ENCODE peak calls at places on chromosomes 6 and 20, in eight cellular contexts. T is uterus; H is CD8-positive, alpha-beta T cell; V is left ventricle myocardium inferior; B is fibroblast of lung; L is mammary epithelial cell; J is cardiac muscle cell; S is IMR-90. W is an unnamed sample. For H3K4me1, the result is how much of the 10 kb centered on the place peaks cover.

GRCh38 chr6:151440930-151441329 is 11.0 kb downstream of the RMND1 start:
- DNase-seq in T (no peak), H (no peak), V (no peak), B (peak), L (no peak), J (no peak), S (peak), W (no peak)

GRCh38 chr20:40657526-40657925 is 31.5 kb downstream of the MAFB start:
- DNase-seq in T (no peak), H (no peak), V (peak), B (no peak), L (no peak), J (no peak), S (no peak), W (no peak)

GRCh38 chr6:168061269-168062210 is 17.5 kb downstream of the FRMD1 start:
- DNase-seq in T (no peak), H (no peak), V (no peak), B (no peak), L (no peak), J (no peak), S (no peak), W (no peak)

GRCh38 chr20:6708010-6708409 is 59.5 kb upstream of the BMP2 start:
- DNase-seq in T (no peak), H (no peak), V (peak), B (peak), L (peak), J (no peak), S (peak), W (peak)

GRCh38 chr6:167404385-167405049 is 79.6 kb downstream of the TTLL2 start:
- DNase-seq in T (no peak), H (no peak), V (no peak), B (no peak), L (no peak), J (no peak), S (no peak), W (no peak)

GRCh38 chr20:50144362-50144761 is 9.2 kb downstream of the PEDS1 start:
- DNase-seq in T (peak), H (no peak), V (no peak), B (peak), L (peak), J (no peak), S (peak), W (peak)

GRCh38 chr6:42007753-42008528 is 42.4 kb upstream of the TAF8 start:
- DNase-seq in T (no peak), H (no peak), V (no peak), B (no peak), L (no peak), J (no peak), S (no peak), W (no peak)

GRCh38 chr6:109446541-109446940 is 6.0 kb downstream of the SMPD2 start:
- DNase-seq in T (no peak), H (no peak), V (no peak), B (no peak), L (no peak), J (no peak), S (no peak), W (no peak)

GRCh38 chr6:84161190-84161589 is 66.3 kb downstream of the CEP162 start:
- DNase-seq in T (no peak), H (no peak), V (no peak), B (no peak), L (no peak), J (no peak), S (no peak), W (no peak)

GRCh38 chr6:165657325-165657680 is 5.7 kb downstream of the PDE10A start:
- DNase-seq in T (no peak), H (no peak), V (no peak), B (no peak), L (no peak), J (no peak), S (no peak), W (no peak)

GRCh38 chr20:7665311-7665863 is 274.9 kb downstream of the HAO1 start:
- DNase-seq in T (no peak), H (no peak), V (no peak), B (peak), L (no peak), J (no peak), S (no peak), W (no peak)

GRCh38 chr20:38092260-38092857 is 58.8 kb downstream of the RPRD1B start:
- DNase-seq in T (no peak), H (no peak), V (no peak), B (no peak), L (no peak), J (no peak), S (no peak), W (no peak)

GRCh38 chr6:165662671-165663282 is at the start of gene PDE10A:
- DNase-seq in T (peak), H (no peak), V (peak), B (peak), L (peak), J (peak), S (peak), W (peak)

GRCh38 chr6:149921361-149921760 is 1.6 kb downstream of the RAET1G start:
- DNase-seq in T (no peak), H (no peak), V (no peak), B (no peak), L (no peak), J (no peak), S (no peak), W (no peak)

GRCh38 chr20:5024982-5025381 is 23.7 kb upstream of the SLC23A2 start:
- DNase-seq in T (no peak), H (no peak), V (no peak), B (no peak), L (no peak), J (no peak), S (no peak), W (no peak)

GRCh38 chr20:2946988-2947961 is 74.0 kb downstream of the PTPRA start:
- DNase-seq in T (no peak), H (no peak), V (no peak), B (peak), L (peak), J (peak), S (peak), W (no peak)

GRCh38 chr6:11851405-11851804 is 72.8 kb upstream of the ADTRP start:
- DNase-seq in T (no peak), H (no peak), V (no peak), B (peak), L (peak), J (no peak), S (peak), W (peak)

GRCh38 chr6:163782436-163783003 is 368.0 kb downstream of the QKI start:
- DNase-seq in T (no peak), H (no peak), V (no peak), B (no peak), L (no peak), J (no peak), S (no peak), W (no peak)

GRCh38 chr6:43676962-43677606 is 10.5 kb downstream of the MRPS18A start:
- DNase-seq in T (no peak), H (no peak), V (no peak), B (no peak), L (no peak), J (no peak), S (no peak), W (no peak)

GRCh38 chr6:22614541-22614940 is 45.2 kb downstream of the HDGFL1 start:
- DNase-seq in T (no peak), H (no peak), V (no peak), B (no peak), L (no peak), J (no peak), S (peak), W (no peak)

GRCh38 chr6:15522427-15522826 is 140.4 kb downstream of the DTNBP1 start:
- DNase-seq in T (peak), H (no peak), V (no peak), B (peak), L (no peak), J (no peak), S (no peak), W (no peak)

GRCh38 chr20:1588166-1588868 is 30.8 kb upstream of the SIRPD start:
- DNase-seq in T (no peak), H (no peak), V (no peak), B (no peak), L (peak), J (no peak), S (no peak), W (peak)

GRCh38 chr6:86682297-86682696 is 255.0 kb upstream of the HTR1E start:
- DNase-seq in T (no peak), H (no peak), V (no peak), B (no peak), L (no peak), J (no peak), S (no peak), W (no peak)

GRCh38 chr6:78867370-78868040 is at the start of gene IRAK1BP1:
- DNase-seq in T (peak), H (peak), V (peak), B (peak), L (peak), J (peak), S (peak), W (peak)

GRCh38 chr6:139872635-139873034 is 498.2 kb upstream of the CITED2 start:
- DNase-seq in T (peak), H (no peak), V (no peak), B (no peak), L (no peak), J (no peak), S (no peak), W (no peak)

GRCh38 chr6:12196326-12196936 is 93.7 kb upstream of the EDN1 start:
- DNase-seq in T (no peak), H (no peak), V (no peak), B (peak), L (peak), J (no peak), S (peak), W (peak)

GRCh38 chr6:100620085-100620484 is 155.4 kb upstream of the SIM1 start:
- DNase-seq in T (no peak), H (no peak), V (no peak), B (peak), L (peak), J (no peak), S (peak), W (peak)

GRCh38 chr6:106117579-106117978 is 31.4 kb downstream of the PRDM1 start:
- DNase-seq in T (no peak), H (peak), V (no peak), B (no peak), L (no peak), J (no peak), S (no peak), W (no peak)

GRCh38 chr6:144651219-144651618 is 366.1 kb downstream of the UTRN start:
- DNase-seq in T (no peak), H (no peak), V (no peak), B (no peak), L (no peak), J (no peak), S (no peak), W (no peak)

GRCh38 chr6:160010067-160010466 is 41.2 kb downstream of the IGF2R start:
- DNase-seq in T (peak), H (no peak), V (peak), B (peak), L (no peak), J (no peak), S (peak), W (no peak)

GRCh38 chr20:18543932-18544331 is 23.3 kb upstream of the SMIM26 start:
- DNase-seq in T (no peak), H (no peak), V (peak), B (no peak), L (no peak), J (no peak), S (no peak), W (no peak)

GRCh38 chr20:61251529-61252393 is at the start of gene CDH4:
- DNase-seq in T (no peak), H (no peak), V (no peak), B (peak), L (peak), J (peak), S (no peak), W (no peak)

GRCh38 chr20:12925214-12925755 is 83.5 kb upstream of the SPTLC3 start:
- DNase-seq in T (peak), H (no peak), V (no peak), B (peak), L (peak), J (peak), S (peak), W (peak)

GRCh38 chr6:34423254-34423653 is 2.6 kb downstream of the RPS10 start:
- DNase-seq in T (no peak), H (no peak), V (no peak), B (peak), L (no peak), J (no peak), S (peak), W (no peak)

GRCh38 chr6:76072562-76072961 is at the start of gene IMPG1:
- DNase-seq in T (no peak), H (no peak), V (no peak), B (no peak), L (no peak), J (no peak), S (no peak), W (no peak)

GRCh38 chr20:14897608-14898007 is 560.2 kb upstream of the FLRT3 start:
- DNase-seq in T (no peak), H (no peak), V (no peak), B (no peak), L (no peak), J (no peak), S (no peak), W (no peak)

GRCh38 chr6:16633961-16634360 is 127.3 kb downstream of the ATXN1 start:
- DNase-seq in T (no peak), H (no peak), V (no peak), B (no peak), L (no peak), J (no peak), S (no peak), W (no peak)

DNA sequence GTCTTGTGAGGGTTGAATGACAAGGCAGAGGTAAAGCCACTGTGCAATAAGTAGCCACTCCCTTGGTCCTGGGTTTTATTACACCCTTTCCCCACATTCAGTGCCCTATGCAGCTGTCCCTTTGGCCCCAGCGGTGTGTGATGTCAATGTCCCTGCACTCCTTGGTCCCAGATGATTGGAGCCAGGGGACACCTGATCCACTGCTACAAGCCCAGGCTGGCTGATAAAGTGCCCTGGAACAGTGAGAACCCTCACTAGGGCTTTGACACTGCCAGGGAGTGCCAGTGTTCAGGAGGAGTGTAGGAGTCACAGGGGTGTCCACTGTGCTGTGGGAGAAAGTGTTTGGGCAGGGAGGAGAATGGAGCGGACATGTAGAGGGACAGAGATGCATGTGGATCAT is 30.4 kb downstream of the GABRR1 start:
- DNase-seq in T (no peak), H (no peak), V (no peak), B (no peak), L (no peak), J (no peak), S (no peak), W (no peak)
- TF ChIP-seq CTCF in T (no peak), H (no peak), V (no peak), B (no peak), L (no peak), J (no peak), S (no peak), W (no peak)

DNA sequence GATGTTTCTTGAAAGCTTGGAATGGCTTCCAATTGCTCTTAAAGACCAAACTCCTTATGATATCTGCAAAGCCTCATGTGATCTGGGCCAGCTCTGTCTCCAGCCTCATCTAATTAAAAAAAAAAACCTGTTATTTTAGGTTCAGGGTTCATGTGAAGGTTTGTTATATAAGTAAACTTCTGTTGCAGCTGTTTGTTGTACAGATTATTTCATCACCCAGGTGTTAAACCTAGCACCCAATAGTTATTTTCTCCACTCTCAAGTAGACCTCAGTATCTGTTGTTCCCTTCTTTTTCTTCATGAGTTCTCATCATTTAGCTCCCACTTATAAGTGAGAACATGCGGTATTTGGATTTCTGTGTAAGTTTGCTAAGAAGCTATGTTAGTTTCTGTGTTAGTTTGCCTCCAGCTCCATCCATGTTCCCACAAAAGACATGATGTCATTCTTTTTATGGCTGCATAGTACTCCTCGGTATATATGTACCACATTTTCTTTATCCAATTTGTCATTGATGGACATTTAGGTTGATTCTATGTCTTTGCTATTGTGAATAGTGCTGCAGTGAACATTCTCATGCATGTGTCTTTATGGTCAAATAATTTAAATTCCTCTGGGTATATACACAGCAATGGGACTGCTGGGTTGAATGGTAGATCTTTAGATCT is 30.2 kb upstream of the TFB1M start:
- DNase-seq in T (no peak), H (no peak), V (no peak), B (no peak), L (no peak), J (no peak), S (no peak), W (no peak)
- H3K4me1 ChIP-seq in T (under half), H (under half), V (under half), B (under half), L (under half), J (under half), S (under half), W (under half)

DNA sequence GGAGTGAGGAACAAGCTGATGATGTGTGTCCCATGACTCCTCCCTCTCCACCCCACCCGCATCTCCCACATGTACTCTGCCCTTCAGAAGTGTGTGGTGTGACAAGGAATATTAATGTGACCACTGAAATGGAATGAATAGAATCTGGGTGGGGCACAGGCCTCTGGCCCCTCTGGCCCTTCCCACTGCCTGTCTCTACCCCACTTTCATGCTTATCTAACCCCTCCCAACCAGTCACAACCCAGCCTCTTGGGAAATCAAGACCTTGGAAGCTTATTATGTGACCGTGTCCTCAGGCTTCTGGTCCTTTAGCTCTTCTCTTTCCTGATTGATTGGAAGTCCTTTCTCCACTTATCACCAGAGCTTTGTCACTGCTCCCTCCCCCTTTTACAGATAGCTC is 312.2 kb upstream of the SOX4 start:
- DNase-seq in T (no peak), H (no peak), V (no peak), B (peak), L (no peak), J (no peak), S (no peak), W (no peak)
- H3K27ac ChIP-seq in T (no peak), H (no peak), V (no peak), B (no peak), L (no peak), J (peak), S (no peak), W (no peak)

GRCh38 chr6:112330071-112330876 is 16.9 kb upstream of the RFPL4B start:
- DNase-seq in T (no peak), H (no peak), V (no peak), B (peak), L (peak), J (no peak), S (peak), W (peak)
- TF ChIP-seq CTCF in T (no peak), H (no peak), V (no peak), B (peak), L (no peak), J (no peak), S (peak), W (peak)